ENCODE peak calls at places on chromosomes 7 and 10, in ten cellular contexts. Q is frontal cortex; I is pancreas; X is anterior cingulate cortex; J is T-helper 1 cell; B is PC-3; A is NCI-H524; W is HEK293T; S is activated naive CD4-positive, alpha-beta T cell treated with anti-CD3 and anti-CD28 coated beads for 36 hours; R is stimulated activated naive CD8-positive, alpha-beta T cell treated with anti-CD3 and anti-CD28 coated beads, Interleukin-15, Interleukin-2, amounts not matched to agents 100 U/mL and 50 U/mL, for 24 hours. O is an unnamed sample.

GRCh38 chr7:96169439-96169838 is 152.5 kb downstream of the SLC25A13 start:
- DNase-seq in Q (no peak), I (no peak), X (no peak), J (no peak), B (no peak), A (no peak), W (no peak), S (no peak), R (no peak), O (no peak)

GRCh38 chr7:145016068-145016467 is 180.2 kb upstream of the TPK1 start:
- DNase-seq in Q (no peak), I (no peak), X (no peak), J (no peak), B (peak), A (no peak), W (no peak), S (no peak), R (no peak), O (no peak)

GRCh38 chr7:25959168-25959734 is 192.7 kb upstream of the NFE2L3 start:
- DNase-seq in Q (no peak), I (no peak), X (no peak), J (no peak), B (no peak), A (no peak), W (no peak), S (no peak), R (no peak), O (no peak)

GRCh38 chr7:104192434-104192833 is 15.4 kb downstream of the ORC5 start:
- DNase-seq in Q (no peak), I (no peak), X (no peak), J (no peak), B (no peak), A (no peak), W (no peak), S (no peak), R (no peak), O (no peak)

GRCh38 chr7:118214051-118214832 is 10.3 kb upstream of the ANKRD7 start:
- DNase-seq in Q (peak), I (peak), X (peak), J (peak), B (no peak), A (peak), W (peak), S (peak), R (peak), O (peak)

GRCh38 chr10:10992961-10993714 is 24.5 kb upstream of the CELF2 start:
- DNase-seq in Q (no peak), I (no peak), X (no peak), J (no peak), B (no peak), A (no peak), W (no peak), S (no peak), R (no peak), O (no peak)

GRCh38 chr7:134211817-134212216 is 84.7 kb downstream of the LRGUK start:
- DNase-seq in Q (no peak), I (no peak), X (no peak), J (no peak), B (no peak), A (no peak), W (no peak), S (no peak), R (no peak), O (no peak)

GRCh38 chr10:102312683-102313082 is 67.4 kb downstream of the GBF1 start:
- DNase-seq in Q (no peak), I (no peak), X (no peak), J (no peak), B (peak), A (no peak), W (no peak), S (peak), R (no peak), O (no peak)

GRCh38 chr10:93947055-93947454 is 46.7 kb upstream of the PLCE1 start:
- DNase-seq in Q (no peak), I (no peak), X (no peak), J (no peak), B (peak), A (no peak), W (peak), S (no peak), R (no peak), O (no peak)

GRCh38 chr10:32386623-32387022 is 39.7 kb upstream of the EPC1 start:
- DNase-seq in Q (no peak), I (no peak), X (no peak), J (no peak), B (peak), A (no peak), W (no peak), S (no peak), R (no peak), O (no peak)

GRCh38 chr7:114785496-114785895 is 136.4 kb upstream of the MDFIC start:
- DNase-seq in Q (no peak), I (no peak), X (no peak), J (no peak), B (peak), A (no peak), W (no peak), S (no peak), R (no peak), O (no peak)

GRCh38 chr7:482521-483083 is 37.0 kb downstream of the PDGFA start:
- DNase-seq in Q (no peak), I (no peak), X (no peak), J (no peak), B (no peak), A (no peak), W (no peak), S (no peak), R (no peak), O (no peak)

GRCh38 chr7:105759670-105760548 is 116.5 kb downstream of the ATXN7L1 start:
- DNase-seq in Q (peak), I (no peak), X (no peak), J (no peak), B (peak), A (peak), W (peak), S (peak), R (peak), O (peak)

GRCh38 chr10:78720091-78720490 is 348.7 kb upstream of the ZMIZ1 start:
- DNase-seq in Q (no peak), I (no peak), X (no peak), J (no peak), B (no peak), A (no peak), W (no peak), S (no peak), R (no peak), O (no peak)

GRCh38 chr7:19145429-19146201 is 394 bp upstream of the FERD3L start:
- DNase-seq in Q (no peak), I (no peak), X (no peak), J (no peak), B (no peak), A (no peak), W (no peak), S (no peak), R (no peak), O (no peak)

GRCh38 chr10:15106352-15107013 is 9.3 kb downstream of the RPP38 start:
- DNase-seq in Q (no peak), I (peak), X (peak), J (peak), B (peak), A (peak), W (peak), S (peak), R (peak), O (peak)

O was measured in NCI-H1694.